ENCODE peak calls at places on chromosome 11, in four cellular contexts. G, L, B and C are unnamed samples.
A peak's percentile ranks its signal among the peaks of the same experiment; 100 is the strongest.

GRCh38 chr11:59957094-59957493 is 6.7 kb upstream of the OOSP4A start:
- DNase-seq in G (no peak), L (no peak), B (peak; percentile 18), C (no peak)

GRCh38 chr11:114187173-114187572 is 109.0 kb upstream of the NNMT start:
- DNase-seq in G (no peak), L (no peak), B (no peak), C (no peak)

GRCh38 chr11:40514124-40514523 is 945.3 kb downstream of the LRRC4C start:
- DNase-seq in G (no peak), L (no peak), B (no peak), C (no peak)

GRCh38 chr11:47259178-47259977 is 1.6 kb downstream of the NR1H3 start:
- DNase-seq in G (peak; percentile 75), L (peak; percentile 80), B (no peak), C (peak; percentile 46)

GRCh38 chr11:47177229-47177845 is 658 bp upstream of the ARFGAP2 start:
- DNase-seq in G (peak; percentile 76), L (peak; percentile 60), B (peak; percentile 63), C (peak; percentile 79)

GRCh38 chr11:60500276-60500935 is 7.8 kb downstream of the MS4A12 start:
- DNase-seq in G (no peak), L (no peak), B (no peak), C (no peak)

GRCh38 chr11:65129649-65130441 is 4.5 kb downstream of the SYVN1 start:
- DNase-seq in G (no peak), L (no peak), B (no peak), C (no peak)

GRCh38 chr11:121929581-121929980 is 186.4 kb downstream of the BLID start:
- DNase-seq in G (no peak), L (peak; percentile 12), B (no peak), C (peak; percentile 35)

GRCh38 chr11:88231894-88232482 is 56.7 kb upstream of the RAB38 start:
- DNase-seq in G (peak; percentile 11), L (peak; percentile 15), B (no peak), C (peak; percentile 13)

GRCh38 chr11:134414772-134415765 is 3.0 kb upstream of the B3GAT1 start:
- DNase-seq in G (no peak), L (peak; percentile 8), B (no peak), C (no peak)

GRCh38 chr11:47394322-47395224 is 13.8 kb upstream of the SLC39A13 start:
- DNase-seq in G (no peak), L (no peak), B (peak; percentile 67), C (peak; percentile 38)

GRCh38 chr11:12715131-12715530 is 40.9 kb downstream of the TEAD1 start:
- DNase-seq in G (no peak), L (no peak), B (no peak), C (no peak)

GRCh38 chr11:95081412-95081811 is 8.2 kb upstream of the ENDOD1 start:
- DNase-seq in G (no peak), L (no peak), B (no peak), C (no peak)

GRCh38 chr11:10864688-10865087 is 6.8 kb upstream of the ZBED5 start:
- DNase-seq in G (no peak), L (no peak), B (no peak), C (no peak)

GRCh38 chr11:501683-502287 is 5.3 kb downstream of the RNH1 start:
- DNase-seq in G (no peak), L (no peak), B (no peak), C (no peak)

GRCh38 chr11:10528121-10528520 is 12.9 kb downstream of the RNF141 start:
- DNase-seq in G (no peak), L (no peak), B (no peak), C (no peak)

GRCh38 chr11:118791961-118792578 is 1.1 kb upstream of the DDX6 start:
- DNase-seq in G (peak; percentile 7), L (peak; percentile 38), B (peak; percentile 43), C (no peak)

GRCh38 chr11:70314730-70315129 is 44.2 kb downstream of the PPFIA1 start:
- DNase-seq in G (no peak), L (no peak), B (no peak), C (no peak)

GRCh38 chr11:35862666-35863065 is 81.2 kb upstream of the LDLRAD3 start:
- DNase-seq in G (no peak), L (no peak), B (no peak), C (no peak)

GRCh38 chr11:35897019-35897418 is 46.8 kb upstream of the LDLRAD3 start:
- DNase-seq in G (no peak), L (no peak), B (no peak), C (no peak)

GRCh38 chr11:120314861-120315260 is 10.2 kb upstream of the TLCD5 start:
- DNase-seq in G (no peak), L (no peak), B (no peak), C (no peak)

GRCh38 chr11:131169057-131169456 is 201.4 kb upstream of the NTM start:
- DNase-seq in G (no peak), L (no peak), B (no peak), C (no peak)

GRCh38 chr11:60942207-60942606 is 9.8 kb downstream of the SLC15A3 start:
- DNase-seq in G (no peak), L (no peak), B (no peak), C (no peak)

GRCh38 chr11:125802387-125802786 is 14.5 kb downstream of the PATE3 start:
- DNase-seq in G (no peak), L (no peak), B (no peak), C (no peak)

GRCh38 chr11:58575377-58576020 is at the start of gene LPXN:
- DNase-seq in G (no peak), L (no peak), B (no peak), C (no peak)

GRCh38 chr11:130451261-130452019 is 3.0 kb downstream of the ADAMTS15 start:
- DNase-seq in G (no peak), L (no peak), B (no peak), C (no peak)

GRCh38 chr11:28606930-28607329 is 498.7 kb downstream of the METTL15 start:
- DNase-seq in G (no peak), L (peak; percentile 28), B (no peak), C (no peak)

GRCh38 chr11:75193271-75193670 is 42.4 kb downstream of the SLCO2B1 start:
- DNase-seq in G (no peak), L (no peak), B (no peak), C (no peak)

GRCh38 chr11:107576497-107577086 is 11.1 kb upstream of the ALKBH8 start:
- DNase-seq in G (peak; percentile 36), L (peak; percentile 52), B (peak; percentile 33), C (peak; percentile 19)

GRCh38 chr11:112589132-112589531 is 328.5 kb upstream of the PLET1 start:
- DNase-seq in G (no peak), L (no peak), B (no peak), C (no peak)

GRCh38 chr11:62810748-62811147 is 5.5 kb upstream of the NXF1 start:
- DNase-seq in G (no peak), L (no peak), B (no peak), C (no peak)

GRCh38 chr11:2770556-2771301 is 70.9 kb upstream of the KCNQ1OT1 start:
- DNase-seq in G (no peak), L (peak; percentile 8), B (no peak), C (no peak)

GRCh38 chr11:133041928-133042890 is 490.1 kb downstream of the OPCML start:
- DNase-seq in G (no peak), L (no peak), B (no peak), C (no peak)

GRCh38 chr11:1541474-1542204 is 30.4 kb downstream of the DUSP8 start:
- DNase-seq in G (no peak), L (no peak), B (no peak), C (peak; percentile 45)
- TF ChIP-seq NR3C1 in G (no peak), L (no peak), B (no peak), C (no peak)

DNA sequence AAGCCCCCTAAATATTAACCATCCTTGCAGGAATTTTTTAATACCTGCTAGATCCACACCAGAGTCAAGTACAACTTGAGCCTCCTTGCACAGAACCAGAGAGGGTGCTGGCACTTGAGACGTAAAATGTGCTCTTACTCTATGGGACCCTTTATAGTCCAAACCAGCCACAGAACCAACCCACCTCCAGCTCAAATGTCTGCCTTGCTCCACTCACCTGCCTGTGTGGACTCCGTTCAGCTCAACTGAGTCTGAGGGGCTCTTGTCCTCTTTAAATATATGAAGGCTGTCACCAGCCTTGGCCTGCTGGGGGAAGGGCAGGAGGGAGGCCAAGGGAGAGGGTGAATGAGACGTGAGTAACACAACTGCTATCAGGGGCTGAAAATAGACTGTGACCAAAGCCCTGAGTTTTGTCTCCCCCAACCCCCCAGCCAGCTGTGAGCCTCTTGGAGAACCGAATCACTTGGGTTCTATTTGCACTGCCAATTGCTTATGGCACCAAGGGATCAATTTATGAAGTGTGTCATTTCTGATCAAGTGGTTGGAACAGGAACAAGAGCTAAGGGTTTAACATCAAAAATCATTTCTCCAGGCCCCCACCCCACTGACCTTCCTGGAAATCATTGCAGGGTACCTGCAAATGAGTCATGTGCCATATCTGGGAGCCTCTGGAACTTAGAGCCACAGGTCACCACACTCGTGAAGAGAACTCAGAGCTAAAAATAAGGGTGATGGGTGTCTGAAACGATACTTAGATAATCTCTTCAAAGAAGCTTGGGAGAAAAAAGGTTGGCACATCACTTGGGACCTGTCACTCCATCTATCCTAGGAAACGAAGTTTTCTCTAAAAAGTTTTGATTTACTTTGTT is at the start of gene CSRP3:
- DNase-seq in G (no peak), L (no peak), B (no peak), C (no peak)
- TF ChIP-seq ESRRA in G (no peak), L (no peak), B (no peak), C (no peak)

GRCh38 chr11:93537022-93537421 is 6.2 kb downstream of the SMCO4 start:
- DNase-seq in G (no peak), L (no peak), B (no peak), C (no peak)
- TF ChIP-seq NR3C1 in G (no peak), L (no peak), B (no peak), C (no peak)

GRCh38 chr11:128022007-128022368 is 565.4 kb downstream of the ETS1 start:
- DNase-seq in G (no peak), L (no peak), B (no peak), C (no peak)
- TF ChIP-seq ESRRA in G (no peak), L (no peak), B (no peak), C (no peak)

DNA sequence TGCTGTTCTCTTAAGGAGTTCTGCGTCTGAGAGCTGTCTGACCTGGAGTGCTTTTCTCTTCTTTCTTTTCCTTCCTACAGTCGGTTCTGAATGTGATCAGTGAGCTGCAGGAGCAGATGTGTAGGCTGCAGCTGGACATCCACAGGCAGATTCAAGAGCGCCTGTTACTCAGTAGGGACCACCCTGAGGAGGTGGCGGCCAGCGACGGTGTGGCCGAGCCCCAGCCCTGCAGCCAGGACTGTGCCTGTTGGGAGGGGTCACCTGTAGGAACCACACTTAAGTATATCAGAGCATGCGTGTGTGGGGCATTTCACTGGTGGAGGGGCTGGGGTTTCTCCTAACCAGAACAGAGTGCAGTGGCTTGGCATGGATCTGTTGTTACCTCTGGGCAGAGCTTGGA is 56.3 kb downstream of the CYB5R2 start:
- DNase-seq in G (no peak), L (no peak), B (no peak), C (no peak)
- TF ChIP-seq NR3C1 in G (no peak), L (no peak), B (no peak), C (no peak)

GRCh38 chr11:69130586-69131566 is 24.9 kb upstream of the SMIM38 start:
- DNase-seq in G (no peak), L (no peak), B (no peak), C (no peak)
- TF ChIP-seq ESRRA in G (no peak), L (no peak), B (no peak), C (no peak)